ENCODE peak calls at places on chromosomes 13 and 19, in ten cellular contexts. L is left ventricle myocardium inferior; J is CD8-positive, alpha-beta memory T cell; K is BE2C; G is A673; O is adrenal gland; W is neural progenitor cell; B is cardiac muscle cell; S is adipocyte; X is lung. R is an unnamed sample.

GRCh38 chr13:25319781-25320180 is 18.4 kb downstream of the NUP58 start:
- DNase-seq in J (no peak), S (no peak), B (no peak), K (no peak), G (no peak), W (no peak), L (no peak), X (no peak), O (no peak), R (no peak)

GRCh38 chr13:106349080-106349841 is 186.2 kb downstream of the EFNB2 start:
- DNase-seq in L (peak; percentile 14), S (peak; percentile 10), G (no peak), W (peak; percentile 71), J (no peak), X (peak; percentile 46), O (no peak), K (peak; percentile 33), B (peak; percentile 10), R (peak; percentile 75)

GRCh38 chr19:14555918-14556661 is 15.8 kb downstream of the NDUFB7 start:
- DNase-seq in X (no peak), L (no peak), W (no peak), O (no peak), K (no peak), S (no peak), G (no peak), J (no peak), B (peak; percentile 12), R (no peak)

GRCh38 chr13:100108913-100109507 is 20.1 kb downstream of the PCCA start:
- DNase-seq in S (no peak), K (no peak), B (peak; percentile 48), J (no peak), L (no peak), O (no peak), W (no peak), X (no peak), G (no peak), R (no peak)

GRCh38 chr13:39588384-39588783 is 14.6 kb downstream of the LHFPL6 start:
- DNase-seq in O (no peak), X (no peak), W (no peak), G (no peak), L (no peak), K (no peak), S (no peak), B (no peak), J (no peak), R (no peak)

GRCh38 chr19:16095071-16095571 is 16.6 kb upstream of the RAB8A start:
- DNase-seq in L (peak; percentile 31), X (no peak), G (no peak), B (no peak), W (no peak), O (peak; percentile 35), S (no peak), K (no peak), J (no peak), R (no peak)

GRCh38 chr19:49436381-49437017 is 4.8 kb downstream of the SLC17A7 start:
- DNase-seq in X (no peak), W (peak; percentile 91), K (peak; percentile 81), G (no peak), L (no peak), S (no peak), O (no peak), J (peak; percentile 38), B (no peak), R (no peak)

GRCh38 chr13:100983111-100983510 is 308.5 kb upstream of the TMTC4 start:
- DNase-seq in O (no peak), K (no peak), J (no peak), W (no peak), S (no peak), G (peak; percentile 55), X (no peak), B (no peak), L (no peak), R (no peak)

GRCh38 chr13:113486698-113487097 is 3.8 kb downstream of the DCUN1D2 start:
- DNase-seq in O (no peak), X (no peak), K (peak; percentile 73), W (no peak), G (no peak), J (no peak), B (no peak), S (no peak), L (no peak), R (no peak)

GRCh38 chr13:19661561-19661960 is 28.1 kb downstream of the MPHOSPH8 start:
- DNase-seq in O (no peak), L (no peak), G (no peak), X (no peak), K (no peak), S (no peak), B (no peak), J (no peak), W (no peak), R (no peak)

GRCh38 chr13:19658831-19659230 is 25.4 kb downstream of the MPHOSPH8 start:
- DNase-seq in J (no peak), W (no peak), G (no peak), X (no peak), S (no peak), K (no peak), O (no peak), B (no peak), L (no peak), R (no peak)

GRCh38 chr13:19658192-19658591 is 24.7 kb downstream of the MPHOSPH8 start:
- DNase-seq in W (no peak), O (peak; percentile 42), L (no peak), X (no peak), J (no peak), S (no peak), K (peak; percentile 51), G (no peak), B (no peak), R (no peak)

GRCh38 chr13:19663416-19663979 is 30.0 kb downstream of the MPHOSPH8 start:
- DNase-seq in W (no peak), O (no peak), S (no peak), X (no peak), K (no peak), J (no peak), L (no peak), B (no peak), G (no peak), R (no peak)

GRCh38 chr13:19661126-19661525 is 27.7 kb downstream of the MPHOSPH8 start:
- DNase-seq in O (no peak), K (no peak), L (no peak), X (no peak), B (no peak), W (no peak), G (no peak), S (no peak), J (no peak), R (no peak)
- H3K36me3 ChIP-seq in O (peaks cover 60% of the 10 kb centered on the region), K (peaks cover 20% of the 10 kb centered on the region), L (peaks cover 89% of the 10 kb centered on the region), X (peaks cover 15% of the 10 kb centered on the region), B (peaks cover 32% of the 10 kb centered on the region), W (no peaks in the 10 kb centered on the region), G (peaks cover 24% of the 10 kb centered on the region), S (peaks cover 72% of the 10 kb centered on the region), J (peaks cover 37% of the 10 kb centered on the region), R (peaks cover 43% of the 10 kb centered on the region)

GRCh38 chr19:41552558-41552957 is 23.4 kb upstream of the CEACAM21 start:
- DNase-seq in X (no peak), S (no peak), G (no peak), B (no peak), W (no peak), L (no peak), J (no peak), O (no peak), K (no peak), R (no peak)
- H3K4me1 ChIP-seq in X (peaks cover 1% of the 10 kb centered on the region), S (no peaks in the 10 kb centered on the region), G (peaks cover 23% of the 10 kb centered on the region), B (no peaks in the 10 kb centered on the region), W (peaks cover 17% of the 10 kb centered on the region), L (peaks cover 36% of the 10 kb centered on the region), J (peaks cover 55% of the 10 kb centered on the region), O (no peaks in the 10 kb centered on the region), K (no peaks in the 10 kb centered on the region), R (no peaks in the 10 kb centered on the region)

GRCh38 chr13:75993246-75993645 is 357.1 kb downstream of the LMO7 start:
- DNase-seq in K (no peak), L (no peak), X (no peak), O (no peak), W (no peak), J (no peak), S (no peak), G (no peak), B (no peak), R (no peak)
- H3K36me3 ChIP-seq in K (no peaks in the 10 kb centered on the region), L (no peaks in the 10 kb centered on the region), X (no peaks in the 10 kb centered on the region), O (no peaks in the 10 kb centered on the region), W (no peaks in the 10 kb centered on the region), J (no peaks in the 10 kb centered on the region), S (no peaks in the 10 kb centered on the region), G (no peaks in the 10 kb centered on the region), B (no peaks in the 10 kb centered on the region), R (no peaks in the 10 kb centered on the region)

DNA sequence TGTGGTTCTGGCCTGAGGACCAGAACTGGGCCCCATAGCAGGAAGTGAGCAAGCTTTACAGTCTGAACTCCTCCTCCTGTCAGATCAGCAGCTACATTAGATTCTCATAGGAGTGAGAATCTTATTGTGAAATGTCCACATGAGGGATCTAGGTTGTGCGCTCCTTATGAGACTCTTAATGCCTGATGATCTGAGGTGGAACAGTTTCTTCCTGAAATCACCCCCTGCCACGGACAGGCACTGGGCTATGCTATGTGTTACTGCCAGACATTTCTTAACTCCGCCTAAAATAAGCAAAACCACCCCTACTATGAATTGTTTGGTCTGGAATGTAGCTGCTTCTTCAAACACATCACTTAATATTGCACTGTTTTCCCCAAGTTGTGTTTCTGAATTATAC is 4.6 kb downstream of the FBXL3 start:
- DNase-seq in G (no peak), X (no peak), B (peak; percentile 54), J (no peak), W (no peak), O (no peak), L (no peak), K (no peak), S (peak; percentile 55), R (no peak)
- H3K4me1 ChIP-seq in G (peaks cover 15% of the 10 kb centered on the region), X (peaks cover 5% of the 10 kb centered on the region), B (no peaks in the 10 kb centered on the region), J (peaks cover 70% of the 10 kb centered on the region), W (peaks cover 21% of the 10 kb centered on the region), O (peaks cover 72% of the 10 kb centered on the region), L (peaks cover 92% of the 10 kb centered on the region), K (peaks cover 2% of the 10 kb centered on the region), S (peaks cover 64% of the 10 kb centered on the region), R (peaks cover 25% of the 10 kb centered on the region)

GRCh38 chr13:77019756-77020155 is 7.2 kb downstream of the FBXL3 start:
- DNase-seq in O (no peak), W (no peak), K (no peak), G (no peak), X (no peak), B (no peak), J (no peak), L (no peak), S (no peak), R (no peak)
- H3K36me3 ChIP-seq in O (peaks cover 31% of the 10 kb centered on the region), W (peaks cover 3% of the 10 kb centered on the region), K (peaks cover 47% of the 10 kb centered on the region), G (peaks cover 38% of the 10 kb centered on the region), X (peaks cover 11% of the 10 kb centered on the region), B (peaks cover 27% of the 10 kb centered on the region), J (peaks cover 16% of the 10 kb centered on the region), L (peaks cover 41% of the 10 kb centered on the region), S (peaks cover 53% of the 10 kb centered on the region), R (peaks cover 78% of the 10 kb centered on the region)